ENCODE peak calls at places on chromosomes 3 and 15, in four cellular contexts. One of them, this sample, is unnamed.
A peak's percentile ranks its signal among the peaks of the same experiment; 100 is the strongest.

GRCh38 chr3:158718490-158719170 is 13.6 kb downstream of the RARRES1 start:
- DNase-seq in A549: peak; percentile 34
- DNase-seq in coronary artery: peak; percentile 28
- DNase-seq in fibroblast of pulmonary artery: peak; percentile 88
- DNase-seq in this sample: no peak

GRCh38 chr3:158539414-158540014 is 31.5 kb upstream of the MLF1 start:
- DNase-seq in A549: peak; percentile 6
- DNase-seq in coronary artery: no peak
- DNase-seq in fibroblast of pulmonary artery: peak; percentile 75
- DNase-seq in this sample: peak; percentile 47

GRCh38 chr15:96162322-96162721 is 168.2 kb upstream of the NR2F2 start:
- DNase-seq in A549: no peak
- DNase-seq in coronary artery: no peak
- DNase-seq in fibroblast of pulmonary artery: no peak
- DNase-seq in this sample: no peak

GRCh38 chr3:160754855-160755747 is 930 bp upstream of the PPM1L start:
- DNase-seq in A549: peak; percentile 70
- DNase-seq in coronary artery: peak; percentile 97
- DNase-seq in fibroblast of pulmonary artery: peak; percentile 92
- DNase-seq in this sample: peak; percentile 88

GRCh38 chr3:143977326-143978262 is 6.0 kb downstream of the DIPK2A start:
- DNase-seq in A549: no peak
- DNase-seq in coronary artery: no peak
- DNase-seq in fibroblast of pulmonary artery: peak; percentile 64
- DNase-seq in this sample: no peak

GRCh38 chr3:38268522-38268921 is 2.9 kb downstream of the SLC22A13 start:
- DNase-seq in A549: no peak
- DNase-seq in coronary artery: no peak
- DNase-seq in fibroblast of pulmonary artery: no peak
- DNase-seq in this sample: no peak

GRCh38 chr3:188950832-188951489 is 220.8 kb upstream of the TPRG1 start:
- DNase-seq in A549: peak; percentile 71
- DNase-seq in coronary artery: peak; percentile 96
- DNase-seq in fibroblast of pulmonary artery: peak; percentile 99
- DNase-seq in this sample: no peak

GRCh38 chr3:61353353-61353752 is 102.1 kb upstream of the FHIT start:
- DNase-seq in A549: no peak
- DNase-seq in coronary artery: no peak
- DNase-seq in fibroblast of pulmonary artery: no peak
- DNase-seq in this sample: no peak

GRCh38 chr15:99207672-99208071 is 41.7 kb downstream of the TTC23 start:
- DNase-seq in A549: no peak
- DNase-seq in coronary artery: no peak
- DNase-seq in fibroblast of pulmonary artery: no peak
- DNase-seq in this sample: no peak
- TF ChIP-seq CTCF in A549: no peak
- TF ChIP-seq CTCF in coronary artery: no peak
- TF ChIP-seq CTCF in fibroblast of pulmonary artery: no peak
- TF ChIP-seq CTCF in this sample: no peak

GRCh38 chr15:38857814-38858213 is 293.2 kb upstream of the RASGRP1 start:
- DNase-seq in A549: no peak
- DNase-seq in coronary artery: no peak
- DNase-seq in fibroblast of pulmonary artery: no peak
- DNase-seq in this sample: no peak

GRCh38 chr15:38854506-38854905 is 289.9 kb upstream of the RASGRP1 start:
- DNase-seq in A549: no peak
- DNase-seq in coronary artery: no peak
- DNase-seq in fibroblast of pulmonary artery: no peak
- DNase-seq in this sample: no peak

GRCh38 chr15:38859574-38859973 is 295.0 kb upstream of the RASGRP1 start:
- DNase-seq in A549: no peak
- DNase-seq in coronary artery: no peak
- DNase-seq in fibroblast of pulmonary artery: no peak
- DNase-seq in this sample: no peak

GRCh38 chr15:38853608-38854007 is 289.0 kb upstream of the RASGRP1 start:
- DNase-seq in A549: no peak
- DNase-seq in coronary artery: no peak
- DNase-seq in fibroblast of pulmonary artery: peak; percentile 55
- DNase-seq in this sample: peak; percentile 55
- TF ChIP-seq CTCF in A549: no peak
- TF ChIP-seq CTCF in coronary artery: no peak
- TF ChIP-seq CTCF in fibroblast of pulmonary artery: peak; percentile 57
- TF ChIP-seq CTCF in this sample: no peak

DNA sequence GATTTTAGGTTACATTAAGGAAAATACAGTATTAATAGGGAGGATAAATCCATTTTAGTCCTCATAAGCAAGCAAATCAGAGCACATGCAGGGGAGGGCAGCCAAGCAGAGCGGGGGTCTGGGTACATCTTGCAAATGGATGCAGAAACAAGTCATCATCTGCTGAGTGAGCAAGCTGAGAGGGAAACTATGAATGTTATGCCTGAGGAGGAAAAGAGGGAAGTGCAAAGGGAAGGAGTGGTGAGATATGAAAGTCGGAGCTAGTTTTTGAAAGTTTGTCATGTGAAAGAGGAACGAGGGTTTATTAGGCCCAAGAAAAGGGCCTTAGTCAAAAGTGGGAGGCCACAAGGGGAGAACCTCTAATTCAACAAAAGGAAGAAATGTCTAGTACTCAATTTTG is 15.4 kb downstream of the PTX3 start:
- DNase-seq in A549: no peak
- DNase-seq in coronary artery: no peak
- DNase-seq in fibroblast of pulmonary artery: no peak
- DNase-seq in this sample: no peak
- TF ChIP-seq CTCF in A549: no peak
- TF ChIP-seq CTCF in coronary artery: no peak
- TF ChIP-seq CTCF in fibroblast of pulmonary artery: no peak
- TF ChIP-seq CTCF in this sample: no peak

DNA sequence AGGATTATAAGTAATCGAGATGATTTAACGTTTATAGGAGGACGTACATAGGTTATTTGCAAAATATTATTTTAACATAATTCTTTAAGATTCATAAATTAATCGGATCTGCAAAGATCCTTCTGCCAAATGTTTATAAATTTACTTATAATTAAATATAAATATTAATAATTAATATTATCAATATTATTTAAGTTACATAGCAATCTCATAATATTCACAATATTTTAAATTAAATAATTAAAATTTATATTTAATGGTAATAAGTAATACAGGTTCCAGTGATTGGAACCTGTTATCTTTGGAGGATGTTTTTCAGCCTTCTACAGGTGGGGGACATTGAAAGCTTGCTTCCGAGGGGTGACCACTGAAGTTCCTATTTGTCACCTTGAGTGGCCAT is 16.1 kb downstream of the WDR53 start:
- DNase-seq in A549: no peak
- DNase-seq in coronary artery: no peak
- DNase-seq in fibroblast of pulmonary artery: no peak
- DNase-seq in this sample: no peak
- TF ChIP-seq CTCF in A549: no peak
- TF ChIP-seq CTCF in coronary artery: no peak
- TF ChIP-seq CTCF in fibroblast of pulmonary artery: no peak
- TF ChIP-seq CTCF in this sample: no peak

GRCh38 chr15:57741089-57741488 is 34.6 kb downstream of the POLR2M start:
- DNase-seq in A549: no peak
- DNase-seq in coronary artery: no peak
- DNase-seq in fibroblast of pulmonary artery: no peak
- DNase-seq in this sample: no peak

GRCh38 chr15:57747206-57747605 is 40.7 kb downstream of the POLR2M start:
- DNase-seq in A549: no peak
- DNase-seq in coronary artery: no peak
- DNase-seq in fibroblast of pulmonary artery: no peak
- DNase-seq in this sample: no peak

GRCh38 chr15:57740048-57740447 is 33.5 kb downstream of the POLR2M start:
- DNase-seq in A549: no peak
- DNase-seq in coronary artery: no peak
- DNase-seq in fibroblast of pulmonary artery: no peak
- DNase-seq in this sample: no peak

GRCh38 chr15:57746752-57747151 is 40.2 kb downstream of the POLR2M start:
- DNase-seq in A549: no peak
- DNase-seq in coronary artery: no peak
- DNase-seq in fibroblast of pulmonary artery: no peak
- DNase-seq in this sample: no peak

DNA sequence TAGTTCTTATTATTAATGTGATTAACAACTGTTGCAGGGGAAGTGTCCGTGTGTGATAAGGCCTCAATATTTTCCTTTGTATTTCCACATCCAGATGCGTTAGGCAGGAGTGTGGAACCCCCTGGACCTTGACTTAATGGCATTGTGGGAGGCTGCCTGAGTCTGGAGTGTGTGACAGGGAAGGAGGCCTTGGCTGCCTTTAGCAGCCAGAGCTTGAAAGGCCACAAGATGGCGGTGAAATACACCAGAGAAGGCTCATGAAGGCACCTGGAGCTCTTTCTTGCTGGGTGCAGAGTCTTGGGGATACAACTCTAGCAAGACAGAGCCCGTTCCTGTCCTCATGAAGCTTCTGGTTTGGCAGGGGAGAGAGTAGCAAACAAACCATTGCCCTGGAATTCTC is 36.9 kb downstream of the POLR2M start:
- DNase-seq in A549: no peak
- DNase-seq in coronary artery: no peak
- DNase-seq in fibroblast of pulmonary artery: no peak
- DNase-seq in this sample: no peak
- TF ChIP-seq CTCF in A549: peak; percentile 16
- TF ChIP-seq CTCF in coronary artery: no peak
- TF ChIP-seq CTCF in fibroblast of pulmonary artery: peak; percentile 20
- TF ChIP-seq CTCF in this sample: no peak

GRCh38 chr3:172666181-172666872 is 44.5 kb downstream of the NCEH1 start:
- DNase-seq in A549: no peak
- DNase-seq in coronary artery: no peak
- DNase-seq in fibroblast of pulmonary artery: peak; percentile 80
- DNase-seq in this sample: no peak
- TF ChIP-seq CTCF in A549: no peak
- TF ChIP-seq CTCF in coronary artery: no peak
- TF ChIP-seq CTCF in fibroblast of pulmonary artery: peak; percentile 56
- TF ChIP-seq CTCF in this sample: no peak